ENCODE peak calls at places on chromosomes 6 and 20, in nine cellular contexts. One of them, this sample, is unnamed.

GRCh38 chr6:84633771-84634170 is 130.6 kb downstream of the TBX18 start:
- DNase-seq in IMR-90: no peak
- DNase-seq in ovary: no peak
- DNase-seq in adrenal gland: no peak
- DNase-seq in tibial nerve: no peak
- DNase-seq in testis: no peak
- DNase-seq in stomach: no peak
- DNase-seq in heart left ventricle: no peak
- DNase-seq in body of pancreas: no peak
- DNase-seq in this sample: no peak

GRCh38 chr6:165843568-165844113 is 180.6 kb upstream of the PDE10A start:
- DNase-seq in ovary: no peak
- DNase-seq in stomach: no peak
- DNase-seq in body of pancreas: no peak
- DNase-seq in tibial nerve: no peak
- DNase-seq in heart left ventricle: no peak
- DNase-seq in testis: no peak
- DNase-seq in adrenal gland: no peak
- DNase-seq in IMR-90: no peak
- DNase-seq in this sample: no peak

GRCh38 chr20:45096781-45097180 is 4.1 kb downstream of the KCNS1 start:
- DNase-seq in adrenal gland: no peak
- DNase-seq in ovary: no peak
- DNase-seq in testis: no peak
- DNase-seq in body of pancreas: no peak
- DNase-seq in heart left ventricle: no peak
- DNase-seq in IMR-90: no peak
- DNase-seq in stomach: no peak
- DNase-seq in tibial nerve: no peak
- DNase-seq in this sample: no peak

GRCh38 chr6:149563203-149563927 is 2.8 kb upstream of the GINM1 start:
- DNase-seq in tibial nerve: no peak
- DNase-seq in testis: no peak
- DNase-seq in stomach: no peak
- DNase-seq in IMR-90: peak
- DNase-seq in ovary: no peak
- DNase-seq in adrenal gland: peak
- DNase-seq in body of pancreas: no peak
- DNase-seq in heart left ventricle: no peak
- DNase-seq in this sample: peak

GRCh38 chr6:51893356-51893755 is 194.1 kb downstream of the PKHD1 start:
- DNase-seq in body of pancreas: no peak
- DNase-seq in heart left ventricle: no peak
- DNase-seq in testis: no peak
- DNase-seq in tibial nerve: no peak
- DNase-seq in IMR-90: no peak
- DNase-seq in stomach: no peak
- DNase-seq in ovary: no peak
- DNase-seq in adrenal gland: no peak
- DNase-seq in this sample: no peak

GRCh38 chr6:168867247-168868102 is 386.2 kb downstream of the THBS2 start:
- DNase-seq in heart left ventricle: no peak
- DNase-seq in testis: no peak
- DNase-seq in IMR-90: no peak
- DNase-seq in adrenal gland: no peak
- DNase-seq in stomach: no peak
- DNase-seq in body of pancreas: no peak
- DNase-seq in ovary: no peak
- DNase-seq in tibial nerve: no peak
- DNase-seq in this sample: no peak

GRCh38 chr6:166497087-166497899 is 89.2 kb downstream of the RAMACL start:
- DNase-seq in tibial nerve: no peak
- DNase-seq in body of pancreas: no peak
- DNase-seq in stomach: no peak
- DNase-seq in heart left ventricle: no peak
- DNase-seq in IMR-90: peak
- DNase-seq in adrenal gland: no peak
- DNase-seq in ovary: no peak
- DNase-seq in testis: no peak
- DNase-seq in this sample: no peak

GRCh38 chr20:54848984-54849538 is 373.7 kb downstream of the DOK5 start:
- DNase-seq in adrenal gland: no peak
- DNase-seq in heart left ventricle: no peak
- DNase-seq in body of pancreas: no peak
- DNase-seq in stomach: no peak
- DNase-seq in IMR-90: no peak
- DNase-seq in ovary: no peak
- DNase-seq in tibial nerve: no peak
- DNase-seq in testis: no peak
- DNase-seq in this sample: no peak

GRCh38 chr6:35495258-35496035 is 1.4 kb downstream of the TEAD3 start:
- DNase-seq in IMR-90: peak
- DNase-seq in testis: no peak
- DNase-seq in ovary: no peak
- DNase-seq in body of pancreas: no peak
- DNase-seq in heart left ventricle: no peak
- DNase-seq in tibial nerve: no peak
- DNase-seq in adrenal gland: no peak
- DNase-seq in stomach: no peak
- DNase-seq in this sample: no peak
- TF ChIP-seq POLR2A in IMR-90: no peak
- TF ChIP-seq POLR2A in testis: no peak
- TF ChIP-seq POLR2A in ovary: no peak
- TF ChIP-seq POLR2A in body of pancreas: no peak
- TF ChIP-seq POLR2A in heart left ventricle: no peak
- TF ChIP-seq POLR2A in tibial nerve: no peak
- TF ChIP-seq POLR2A in adrenal gland: no peak
- TF ChIP-seq POLR2A in stomach: no peak
- TF ChIP-seq POLR2A in this sample: no peak

GRCh38 chr6:32868257-32868788 is 14.3 kb downstream of the PSMB9 start:
- DNase-seq in adrenal gland: peak
- DNase-seq in stomach: peak
- DNase-seq in ovary: peak
- DNase-seq in tibial nerve: peak
- DNase-seq in body of pancreas: peak
- DNase-seq in heart left ventricle: peak
- DNase-seq in IMR-90: peak
- DNase-seq in testis: peak
- DNase-seq in this sample: no peak

GRCh38 chr6:32867559-32868256 is 13.7 kb downstream of the PSMB9 start:
- DNase-seq in testis: no peak
- DNase-seq in body of pancreas: no peak
- DNase-seq in adrenal gland: no peak
- DNase-seq in heart left ventricle: no peak
- DNase-seq in IMR-90: no peak
- DNase-seq in stomach: no peak
- DNase-seq in tibial nerve: no peak
- DNase-seq in ovary: no peak
- DNase-seq in this sample: no peak

GRCh38 chr6:32862725-32863124 is 8.7 kb downstream of the PSMB9 start:
- DNase-seq in tibial nerve: no peak
- DNase-seq in ovary: no peak
- DNase-seq in adrenal gland: no peak
- DNase-seq in heart left ventricle: no peak
- DNase-seq in stomach: no peak
- DNase-seq in testis: no peak
- DNase-seq in body of pancreas: no peak
- DNase-seq in IMR-90: no peak
- DNase-seq in this sample: no peak

GRCh38 chr6:32865724-32866443 is 11.9 kb downstream of the PSMB9 start:
- DNase-seq in stomach: no peak
- DNase-seq in body of pancreas: no peak
- DNase-seq in IMR-90: no peak
- DNase-seq in heart left ventricle: no peak
- DNase-seq in adrenal gland: no peak
- DNase-seq in ovary: no peak
- DNase-seq in testis: no peak
- DNase-seq in tibial nerve: no peak
- DNase-seq in this sample: no peak

DNA sequence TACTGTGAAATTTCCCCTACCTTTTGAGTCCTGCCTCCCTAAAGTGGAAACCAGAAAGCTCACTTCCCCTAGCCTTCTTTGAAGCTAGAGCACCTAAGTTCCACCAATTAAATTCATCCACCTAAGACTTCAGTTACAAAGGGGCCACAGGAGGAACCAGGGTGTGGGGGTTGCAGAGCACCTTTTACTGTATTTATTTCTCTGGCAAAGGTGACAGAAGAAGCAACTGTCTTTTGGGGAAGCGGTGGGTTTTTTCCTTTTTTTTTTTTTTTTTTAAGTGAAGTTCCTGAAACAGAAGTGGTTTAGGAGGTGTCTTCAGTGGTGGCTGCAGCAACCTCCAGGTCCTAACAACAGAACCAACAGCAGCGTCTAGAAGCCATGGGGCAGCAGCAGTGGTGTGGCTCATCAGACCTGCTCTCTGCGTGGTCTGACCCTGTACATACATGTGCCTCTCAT is 13.1 kb downstream of the PSMB9 start:
- DNase-seq in stomach: no peak
- DNase-seq in heart left ventricle: no peak
- DNase-seq in IMR-90: no peak
- DNase-seq in testis: no peak
- DNase-seq in body of pancreas: no peak
- DNase-seq in adrenal gland: no peak
- DNase-seq in ovary: no peak
- DNase-seq in tibial nerve: no peak
- DNase-seq in this sample: no peak
- TF ChIP-seq POLR2A in stomach: no peak
- TF ChIP-seq POLR2A in heart left ventricle: no peak
- TF ChIP-seq POLR2A in IMR-90: no peak
- TF ChIP-seq POLR2A in testis: no peak
- TF ChIP-seq POLR2A in body of pancreas: no peak
- TF ChIP-seq POLR2A in adrenal gland: no peak
- TF ChIP-seq POLR2A in ovary: no peak
- TF ChIP-seq POLR2A in tibial nerve: no peak
- TF ChIP-seq POLR2A in this sample: no peak

DNA sequence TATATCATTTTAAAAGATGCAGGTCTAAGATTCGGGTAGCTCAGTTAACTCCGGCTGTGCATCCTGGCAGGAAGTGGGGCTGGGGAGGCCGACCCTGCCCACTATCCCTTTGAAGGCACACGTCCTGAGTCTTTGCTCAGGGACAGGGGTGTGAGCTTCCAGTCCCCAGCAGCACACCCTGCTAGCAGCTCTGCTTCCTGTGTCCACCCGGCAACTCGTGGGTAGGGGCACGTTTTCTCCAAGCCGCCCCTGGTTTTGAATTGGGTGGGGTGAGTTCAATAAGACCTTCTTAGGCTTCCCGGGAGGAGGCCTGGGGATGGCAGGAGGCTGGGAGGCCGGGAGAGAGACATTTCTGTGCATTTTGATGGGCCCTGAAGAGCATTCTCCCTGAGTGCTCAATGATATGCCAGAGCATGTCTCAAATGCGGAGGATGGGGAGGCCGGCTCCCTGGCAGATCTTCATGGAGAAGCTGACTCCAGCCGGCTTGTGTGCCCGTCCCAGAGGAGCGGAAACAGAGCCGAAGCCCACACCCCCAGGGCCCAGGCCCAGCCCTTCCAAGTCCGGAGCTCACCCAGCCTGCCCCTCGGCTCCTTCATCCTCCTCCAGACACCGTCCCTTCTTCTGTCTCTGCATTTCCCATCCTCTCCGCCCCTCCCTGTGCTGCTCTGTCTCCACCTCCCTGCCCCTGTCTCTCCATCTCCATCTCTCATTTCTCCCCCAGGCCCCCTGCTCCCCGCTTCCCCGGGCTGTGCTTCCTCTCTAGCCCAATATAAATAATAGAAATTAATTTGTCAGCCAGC is 36.3 kb upstream of the ZFAND3 start:
- DNase-seq in testis: peak
- DNase-seq in heart left ventricle: no peak
- DNase-seq in ovary: peak
- DNase-seq in IMR-90: peak
- DNase-seq in stomach: no peak
- DNase-seq in tibial nerve: no peak
- DNase-seq in body of pancreas: no peak
- DNase-seq in adrenal gland: no peak
- DNase-seq in this sample: no peak
- TF ChIP-seq POLR2A in testis: no peak
- TF ChIP-seq POLR2A in heart left ventricle: no peak
- TF ChIP-seq POLR2A in ovary: no peak
- TF ChIP-seq POLR2A in IMR-90: no peak
- TF ChIP-seq POLR2A in stomach: no peak
- TF ChIP-seq POLR2A in tibial nerve: no peak
- TF ChIP-seq POLR2A in body of pancreas: no peak
- TF ChIP-seq POLR2A in adrenal gland: no peak
- TF ChIP-seq POLR2A in this sample: no peak

GRCh38 chr20:59019217-59019616 is at the start of gene TUBB1:
- DNase-seq in heart left ventricle: no peak
- DNase-seq in IMR-90: no peak
- DNase-seq in stomach: no peak
- DNase-seq in body of pancreas: no peak
- DNase-seq in testis: no peak
- DNase-seq in tibial nerve: no peak
- DNase-seq in adrenal gland: no peak
- DNase-seq in ovary: no peak
- DNase-seq in this sample: no peak

GRCh38 chr20:59018817-59019216 is 412 bp upstream of the TUBB1 start:
- DNase-seq in heart left ventricle: no peak
- DNase-seq in IMR-90: no peak
- DNase-seq in stomach: no peak
- DNase-seq in testis: peak
- DNase-seq in ovary: no peak
- DNase-seq in body of pancreas: no peak
- DNase-seq in adrenal gland: no peak
- DNase-seq in tibial nerve: no peak
- DNase-seq in this sample: no peak

GRCh38 chr20:59022754-59023153 is 3.5 kb downstream of the TUBB1 start:
- DNase-seq in adrenal gland: no peak
- DNase-seq in body of pancreas: no peak
- DNase-seq in tibial nerve: no peak
- DNase-seq in stomach: no peak
- DNase-seq in ovary: no peak
- DNase-seq in heart left ventricle: no peak
- DNase-seq in testis: peak
- DNase-seq in IMR-90: no peak
- DNase-seq in this sample: no peak

GRCh38 chr20:59023616-59024015 is 4.4 kb downstream of the TUBB1 start:
- DNase-seq in testis: peak
- DNase-seq in stomach: no peak
- DNase-seq in IMR-90: no peak
- DNase-seq in body of pancreas: no peak
- DNase-seq in tibial nerve: no peak
- DNase-seq in ovary: no peak
- DNase-seq in adrenal gland: no peak
- DNase-seq in heart left ventricle: no peak
- DNase-seq in this sample: no peak

DNA sequence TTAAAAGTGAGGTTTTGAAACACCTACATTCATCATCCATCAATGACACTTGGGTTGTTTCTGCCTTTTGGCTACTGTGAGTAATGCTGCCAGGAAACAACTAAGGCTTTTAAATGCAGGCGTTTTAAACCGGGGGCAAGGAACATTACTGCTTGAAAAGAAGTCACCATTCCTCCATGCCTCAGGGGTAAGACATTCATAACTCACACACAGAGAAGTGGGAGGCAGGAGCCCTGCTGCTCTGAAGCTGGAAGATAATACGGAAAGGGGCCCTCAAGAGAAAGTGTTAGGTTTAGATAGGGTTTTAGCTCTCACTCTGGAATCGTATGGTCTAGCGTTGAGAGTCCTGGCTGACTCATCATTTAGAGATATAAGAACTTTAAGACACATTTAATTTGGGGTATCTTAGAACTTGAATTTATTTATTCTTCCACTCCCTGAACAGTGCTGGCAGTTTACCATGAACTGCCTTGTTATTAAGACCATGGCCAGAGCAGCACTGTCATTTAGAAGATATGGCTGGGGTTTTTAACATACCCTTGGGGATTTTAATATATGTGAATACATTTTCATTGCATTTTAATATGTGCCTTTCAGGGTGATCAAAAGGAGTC is 1.8 kb downstream of the TUBB1 start:
- DNase-seq in tibial nerve: no peak
- DNase-seq in adrenal gland: no peak
- DNase-seq in body of pancreas: no peak
- DNase-seq in ovary: no peak
- DNase-seq in testis: peak
- DNase-seq in stomach: no peak
- DNase-seq in IMR-90: peak
- DNase-seq in heart left ventricle: no peak
- DNase-seq in this sample: no peak
- TF ChIP-seq POLR2A in tibial nerve: no peak
- TF ChIP-seq POLR2A in adrenal gland: no peak
- TF ChIP-seq POLR2A in body of pancreas: no peak
- TF ChIP-seq POLR2A in ovary: no peak
- TF ChIP-seq POLR2A in testis: no peak
- TF ChIP-seq POLR2A in stomach: no peak
- TF ChIP-seq POLR2A in IMR-90: no peak
- TF ChIP-seq POLR2A in heart left ventricle: no peak
- TF ChIP-seq POLR2A in this sample: no peak